ENCODE peak calls at places on chromosomes 3 and 15, in six cellular contexts. R, C, O, T, S and E are unnamed samples.

GRCh38 chr15:68801572-68802148 is 19.0 kb downstream of the ANP32A start:
- DNase-seq in T (no peak), O (no peak), R (no peak), S (no peak), C (no peak), E (no peak)

GRCh38 chr3:10619989-10620832 is 114.8 kb upstream of the ATP2B2 start:
- DNase-seq in O (no peak), S (no peak), T (no peak), C (no peak), R (no peak), E (no peak)

GRCh38 chr15:57382222-57382621 is 5.9 kb downstream of the CGNL1 start:
- DNase-seq in S (no peak), O (no peak), T (no peak), C (no peak), R (no peak), E (no peak)

GRCh38 chr15:91867581-91868026 is 14.1 kb downstream of the SLCO3A1 start:
- DNase-seq in S (peak), R (no peak), O (peak), C (peak), T (peak), E (no peak)

GRCh38 chr3:173584834-173585831 is 187.6 kb downstream of the NLGN1 start:
- DNase-seq in R (no peak), O (peak), C (peak), T (peak), S (peak), E (no peak)

GRCh38 chr3:39378092-39378491 is 5.1 kb upstream of the SLC25A38 start:
- DNase-seq in S (no peak), R (no peak), T (peak), O (peak), C (peak), E (no peak)

GRCh38 chr15:79990997-79991334 is 20.0 kb upstream of the BCL2A1 start:
- DNase-seq in O (no peak), C (no peak), R (no peak), S (no peak), T (no peak), E (no peak)

GRCh38 chr3:23877324-23877980 is 39.3 kb downstream of the NKIRAS1 start:
- DNase-seq in T (peak), R (no peak), C (peak), O (no peak), S (peak), E (no peak)

GRCh38 chr15:77002954-77003912 is 8.3 kb downstream of the PSTPIP1 start:
- DNase-seq in R (no peak), S (no peak), C (no peak), O (no peak), T (no peak), E (peak)

GRCh38 chr3:123152656-123153055 is 49.1 kb upstream of the SEC22A start:
- DNase-seq in C (no peak), R (no peak), S (no peak), T (no peak), O (no peak), E (no peak)

GRCh38 chr15:31482122-31482922 is 155.7 kb downstream of the KLF13 start:
- DNase-seq in R (no peak), O (peak), C (no peak), S (no peak), T (no peak), E (no peak)

GRCh38 chr3:81419196-81419595 is 342.2 kb downstream of the GBE1 start:
- DNase-seq in R (no peak), O (no peak), S (no peak), C (peak), T (peak), E (no peak)

GRCh38 chr3:193872265-193872753 is 263.6 kb upstream of the HES1 start:
- DNase-seq in S (peak), C (peak), O (no peak), T (peak), R (no peak), E (no peak)

GRCh38 chr3:56962200-56962599 is 98.3 kb upstream of the SPATA12 start:
- DNase-seq in O (no peak), C (no peak), R (no peak), S (no peak), T (no peak), E (no peak)

GRCh38 chr3:185439745-185440466 is 58.9 kb downstream of the TMEM41A start:
- DNase-seq in T (no peak), O (no peak), S (no peak), C (no peak), R (no peak), E (no peak)

GRCh38 chr15:52785672-52786406 is 4.3 kb downstream of the ONECUT1 start:
- DNase-seq in R (no peak), T (no peak), C (no peak), S (no peak), O (no peak), E (no peak)

GRCh38 chr3:59443618-59444292 is 393.9 kb upstream of the CFAP20DC start:
- DNase-seq in R (no peak), C (no peak), T (no peak), S (no peak), O (no peak), E (no peak)

GRCh38 chr3:24495334-24495994 is 814 bp upstream of the THRB start:
- DNase-seq in S (no peak), O (peak), R (no peak), C (no peak), T (peak), E (no peak)

GRCh38 chr3:129579991-129580390 is 26.5 kb downstream of the PLXND1 start:
- DNase-seq in C (no peak), R (no peak), O (no peak), S (no peak), T (no peak), E (no peak)

GRCh38 chr3:43858052-43858701 is 167.4 kb downstream of the ABHD5 start:
- DNase-seq in S (no peak), T (no peak), R (no peak), O (peak), C (no peak), E (no peak)

GRCh38 chr3:5136619-5137429 is 14.7 kb downstream of the ARL8B start:
- DNase-seq in R (no peak), O (peak), C (peak), S (peak), T (peak), E (no peak)

GRCh38 chr15:38714309-38715072 is 149.9 kb upstream of the RASGRP1 start:
- DNase-seq in O (no peak), R (no peak), T (no peak), C (peak), S (peak), E (no peak)

GRCh38 chr3:54424283-54424682 is 301.9 kb downstream of the CACNA2D3 start:
- DNase-seq in T (no peak), S (no peak), R (no peak), C (no peak), O (no peak), E (no peak)

GRCh38 chr3:116046350-116046749 is 398.9 kb downstream of the LSAMP start:
- DNase-seq in T (no peak), S (no peak), R (no peak), C (no peak), O (no peak), E (no peak)

GRCh38 chr3:12556723-12557471 is at the start of gene MKRN2:
- DNase-seq in O (peak), R (peak), S (peak), T (peak), C (peak), E (peak)
- TF ChIP-seq CTCF in O (no peak), R (no peak), S (no peak), T (no peak), C (no peak), E (no peak)

GRCh38 chr3:183536238-183536880 is 19.1 kb downstream of the KLHL6 start:
- DNase-seq in T (no peak), S (no peak), O (no peak), R (no peak), C (no peak), E (no peak)
- TF ChIP-seq CTCF in T (no peak), S (no peak), O (no peak), R (no peak), C (no peak), E (no peak)

GRCh38 chr15:36643551-36643950 is 64.1 kb downstream of the CDIN1 start:
- DNase-seq in C (no peak), T (no peak), S (peak), O (no peak), R (no peak), E (no peak)

GRCh38 chr15:36644156-36644896 is 64.9 kb downstream of the CDIN1 start:
- DNase-seq in C (no peak), T (no peak), S (peak), O (no peak), R (no peak), E (no peak)

GRCh38 chr15:36642311-36642710 is 62.9 kb downstream of the CDIN1 start:
- DNase-seq in C (no peak), T (no peak), O (no peak), S (no peak), R (no peak), E (no peak)

GRCh38 chr15:36645106-36645505 is 65.7 kb downstream of the CDIN1 start:
- DNase-seq in S (no peak), T (peak), C (peak), R (no peak), O (no peak), E (no peak)
- TF ChIP-seq CTCF in S (no peak), T (no peak), C (peak), R (no peak), O (no peak), E (no peak)

GRCh38 chr3:16177962-16178627 is 3.6 kb downstream of the GALNT15 start:
- DNase-seq in T (peak), S (peak), R (peak), C (peak), O (peak), E (no peak)
- TF ChIP-seq CTCF in T (peak), S (peak), R (no peak), C (peak), O (peak), E (peak)

GRCh38 chr3:12759693-12760565 is 870 bp upstream of the TMEM40 start:
- DNase-seq in R (no peak), S (no peak), T (no peak), C (no peak), O (no peak), E (no peak)
- TF ChIP-seq CTCF in R (no peak), S (no peak), T (no peak), C (no peak), O (no peak), E (no peak)

GRCh38 chr15:78076231-78077052 is 1.1 kb downstream of the TBC1D2B start:
- DNase-seq in T (no peak), R (no peak), C (no peak), S (no peak), O (no peak), E (no peak)
- TF ChIP-seq CTCF in T (no peak), R (no peak), C (peak), S (peak), O (peak), E (no peak)